ENCODE peak calls at places on chromosomes 1 and 21, in seven cellular contexts. N, L, P, J, V, H and W are unnamed samples.

GRCh38 chr1:156894711-156895407 is 1.3 kb downstream of the PEAR1 start:
- DNase-seq in N (no peak), V (no peak), L (no peak), P (no peak), J (no peak), H (no peak), W (no peak)

GRCh38 chr1:85060038-85060437 is 11.7 kb upstream of the MCOLN3 start:
- DNase-seq in P (no peak), V (no peak), J (no peak), L (no peak), H (no peak), N (no peak), W (no peak)

GRCh38 chr1:207025144-207025880 is 7.2 kb downstream of the C1orf116 start:
- DNase-seq in N (no peak), L (no peak), J (no peak), H (no peak), V (no peak), P (no peak), W (no peak)

GRCh38 chr1:27571439-27572018 is 32.4 kb downstream of the AHDC1 start:
- DNase-seq in H (no peak), J (no peak), L (no peak), V (no peak), P (no peak), N (no peak), W (no peak)

GRCh38 chr1:41329662-41330587 is 31.3 kb upstream of the FOXO6 start:
- DNase-seq in V (no peak), P (no peak), J (no peak), N (no peak), H (no peak), L (no peak), W (no peak)

GRCh38 chr1:197735461-197735860 is 39.8 kb downstream of the DENND1B start:
- DNase-seq in J (no peak), H (no peak), V (no peak), P (no peak), N (no peak), L (no peak), W (no peak)

GRCh38 chr21:39088831-39089380 is 94.3 kb downstream of the PSMG1 start:
- DNase-seq in V (no peak), H (no peak), J (no peak), P (peak; percentile 58), L (no peak), N (no peak), W (no peak)

GRCh38 chr21:41188476-41189146 is 20.7 kb downstream of the BACE2 start:
- DNase-seq in J (no peak), V (no peak), P (peak; percentile 24), H (no peak), L (no peak), N (no peak), W (no peak)

GRCh38 chr1:177132141-177132540 is 32.4 kb downstream of the ASTN1 start:
- DNase-seq in L (no peak), P (no peak), J (no peak), N (no peak), V (no peak), H (no peak), W (no peak)

GRCh38 chr1:203627819-203628184 is 1.2 kb downstream of the ATP2B4 start:
- DNase-seq in P (no peak), H (no peak), V (no peak), L (no peak), J (no peak), N (no peak), W (no peak)

GRCh38 chr1:15950763-15951295 is 25.1 kb downstream of the ZBTB17 start:
- DNase-seq in N (no peak), V (peak; percentile 74), H (peak; percentile 61), L (no peak), J (no peak), P (no peak), W (no peak)

GRCh38 chr1:203754455-203754864 is 10.5 kb upstream of the LAX1 start:
- DNase-seq in J (peak; percentile 23), N (no peak), L (no peak), P (no peak), V (peak; percentile 37), H (no peak), W (peak; percentile 85)

GRCh38 chr21:45765375-45765774 is 121.8 kb downstream of the PCBP3 start:
- DNase-seq in H (no peak), L (no peak), N (no peak), J (no peak), V (no peak), P (no peak), W (no peak)

GRCh38 chr21:21175798-21176334 is 177.7 kb downstream of the NCAM2 start:
- DNase-seq in L (no peak), N (no peak), H (no peak), P (no peak), J (no peak), V (no peak), W (no peak)
- H3K4me3 ChIP-seq in L (no peak overlapping the region), N (no peak overlapping the region), H (no peak overlapping the region), P (no peak overlapping the region), J (no peak overlapping the region), V (no peak overlapping the region), W (no peak overlapping the region)

DNA sequence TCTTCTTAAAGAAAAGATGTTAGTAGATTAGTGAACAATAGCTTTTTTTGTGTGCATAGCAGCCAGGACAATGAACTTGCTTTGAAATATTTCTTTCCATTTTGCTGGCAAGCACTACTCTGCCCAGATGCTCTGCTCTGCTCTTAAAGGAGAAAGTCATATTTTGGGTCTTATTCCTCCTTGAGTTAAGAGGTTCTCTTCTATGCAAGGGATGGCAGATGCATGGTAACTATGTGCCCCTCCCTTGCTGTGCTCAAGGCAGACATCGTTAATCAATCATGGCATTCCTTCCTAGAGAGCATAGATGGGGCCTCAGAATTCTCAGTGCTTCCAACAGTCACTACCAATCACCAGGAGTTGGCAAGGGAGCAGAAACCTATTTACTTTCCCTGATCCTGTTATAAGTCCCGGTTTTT is 27.6 kb downstream of the NIPAL3 start:
- DNase-seq in P (no peak), L (no peak), J (no peak), N (no peak), V (no peak), H (no peak), W (no peak)
- H3K4me3 ChIP-seq in P (no peak overlapping the region), L (no peak overlapping the region), J (no peak overlapping the region), N (no peak overlapping the region), V (no peak overlapping the region), H (no peak overlapping the region), W (no peak overlapping the region)

GRCh38 chr1:154328318-154329151 is 3.2 kb downstream of the ATP8B2 start:
- DNase-seq in J (peak; percentile 85), N (no peak), H (peak; percentile 89), P (peak; percentile 60), V (peak; percentile 90), L (no peak), W (no peak)
- H3K4me3 ChIP-seq in J (peak overlapping the region; percentile 84), N (peak overlapping the region; percentile 49), H (peak overlapping the region; percentile 80), P (peak overlapping the region; percentile 47), V (peak overlapping the region; percentile 77), L (peak overlapping the region; percentile 45), W (peak overlapping the region; percentile 60)

DNA sequence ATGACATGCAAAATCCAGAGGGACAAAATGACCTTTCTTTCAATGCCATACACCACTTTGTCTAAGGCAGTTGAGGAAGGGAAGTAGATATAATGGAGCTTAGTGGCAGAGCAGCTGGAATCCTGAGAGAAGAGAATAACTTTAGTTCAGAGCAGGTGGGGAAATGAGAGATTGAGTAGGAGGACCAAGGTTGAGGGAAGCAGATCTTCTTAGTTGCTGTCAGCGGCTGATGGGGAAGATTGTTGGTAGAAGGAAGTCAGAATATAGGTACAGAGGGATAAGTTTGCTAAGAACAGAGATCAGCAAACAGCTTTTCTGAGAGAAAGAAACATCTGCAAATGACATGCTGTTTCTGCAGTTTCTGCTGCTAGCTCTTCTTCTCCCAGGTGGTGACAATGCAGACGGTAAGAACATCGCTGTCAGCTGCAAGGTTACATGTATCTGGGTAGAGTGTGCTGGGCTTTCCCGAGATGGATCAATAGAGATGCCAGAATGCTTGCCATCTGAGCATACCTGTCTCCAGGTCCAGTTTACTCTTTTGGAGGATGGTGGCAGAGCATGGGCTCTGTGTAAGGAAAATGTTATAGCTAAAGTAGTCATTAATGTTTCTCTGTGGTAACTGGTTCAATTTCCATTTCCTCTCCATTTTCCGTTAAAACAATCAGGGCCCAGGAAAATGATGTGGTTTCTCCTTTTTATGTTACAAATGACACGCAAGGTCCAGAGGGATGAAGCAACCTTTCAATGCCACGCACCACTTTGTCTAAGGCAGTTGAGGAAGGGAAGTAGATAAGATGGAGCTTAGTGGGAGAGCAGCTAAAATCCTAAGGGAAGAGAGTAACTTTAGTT is at the start of gene CD1C:
- DNase-seq in L (no peak), J (no peak), N (no peak), H (no peak), V (no peak), P (no peak), W (no peak)
- H3K4me3 ChIP-seq in L (no peak within 1 kb of the TSS), J (no peak within 1 kb of the TSS), N (no peak within 1 kb of the TSS), H (no peak within 1 kb of the TSS), V (no peak within 1 kb of the TSS), P (no peak within 1 kb of the TSS), W (peak within 1 kb of the TSS; percentile 38)

GRCh38 chr1:165063181-165063955 is 293.1 kb downstream of the LMX1A start:
- DNase-seq in V (no peak), H (no peak), N (no peak), L (no peak), J (no peak), P (no peak), W (no peak)
- H3K4me3 ChIP-seq in V (no peak overlapping the region), H (no peak overlapping the region), N (no peak overlapping the region), L (no peak overlapping the region), J (no peak overlapping the region), P (no peak overlapping the region), W (no peak overlapping the region)

GRCh38 chr1:170668301-170668789 is 4.4 kb downstream of the PRRX1 start:
- DNase-seq in J (no peak), V (no peak), P (peak; percentile 22), L (no peak), N (no peak), H (no peak), W (no peak)
- H3K4me3 ChIP-seq in J (no peak overlapping the region), V (no peak overlapping the region), P (peak overlapping the region; percentile 43), L (no peak overlapping the region), N (peak overlapping the region; percentile 2), H (no peak overlapping the region), W (no peak overlapping the region)